ENCODE peak calls at places on chromosomes 11 and 22, in ten cellular contexts. A is stimulated activated CD8-positive, alpha-beta memory T cell treated with anti-CD3 and anti-CD28 coated beads, Interleukin-2, amount 100 ng/mL, for 1 hour; N is NCI-H146; Q is aorta; E is astrocyte of the hippocampus; W is HAP-1; Z is CD4-positive, alpha-beta memory T cell; P is RKO; U is retinal pigment epithelial cell; V is AG04450. L is an unnamed sample.

GRCh38 chr11:17768547-17768946 is 34.0 kb downstream of the KCNC1 start:
- DNase-seq in Z (no peak), W (no peak), V (no peak), Q (peak), N (no peak), E (no peak), P (no peak), U (no peak), A (no peak), L (no peak)

GRCh38 chr11:44256673-44257291 is 53.2 kb downstream of the ALX4 start:
- DNase-seq in N (no peak), A (no peak), E (no peak), Q (no peak), U (no peak), Z (no peak), W (no peak), V (no peak), P (no peak), L (no peak)

GRCh38 chr11:129283141-129283540 is 91.0 kb upstream of the ARHGAP32 start:
- DNase-seq in U (no peak), Z (no peak), A (no peak), P (no peak), N (peak), Q (no peak), W (no peak), V (no peak), E (no peak), L (peak)

GRCh38 chr22:45600791-45601730 is 70.6 kb upstream of the ATXN10 start:
- DNase-seq in W (no peak), Q (peak), U (no peak), Z (no peak), N (no peak), V (peak), A (no peak), P (no peak), E (no peak), L (no peak)

GRCh38 chr22:33090836-33091235 is 32.7 kb upstream of the SYN3 start:
- DNase-seq in Q (no peak), Z (no peak), W (no peak), U (no peak), V (no peak), P (no peak), E (no peak), A (no peak), N (no peak), L (no peak)

GRCh38 chr22:38398609-38399401 is 56.2 kb downstream of the KCNJ4 start:
- DNase-seq in V (peak), N (peak), W (peak), P (peak), Z (peak), A (peak), Q (peak), U (no peak), E (peak), L (peak)

GRCh38 chr22:37971475-37972434 is 12.6 kb downstream of the SOX10 start:
- DNase-seq in V (no peak), P (no peak), W (no peak), N (peak), U (no peak), A (no peak), Q (no peak), E (no peak), Z (no peak), L (no peak)

GRCh38 chr11:68120212-68121066 is 749 bp downstream of the CHKA start:
- DNase-seq in Z (peak), N (peak), P (peak), Q (peak), E (peak), U (no peak), W (peak), V (no peak), A (no peak), L (peak)

GRCh38 chr11:132358573-132358953 is 988.1 kb downstream of the NTM start:
- DNase-seq in Q (no peak), U (no peak), E (no peak), V (no peak), P (no peak), Z (no peak), W (no peak), N (no peak), A (no peak), L (no peak)

GRCh38 chr22:31122532-31123291 is at the start of gene INPP5J:
- DNase-seq in Z (no peak), A (no peak), Q (peak), N (peak), U (no peak), V (no peak), W (peak), E (peak), P (peak), L (peak)

GRCh38 chr11:10072841-10073240 is 221.2 kb downstream of the SBF2 start:
- DNase-seq in N (no peak), Q (no peak), Z (no peak), V (no peak), E (peak), P (no peak), U (no peak), A (no peak), W (no peak), L (no peak)

GRCh38 chr22:49263101-49263500 is 564.6 kb downstream of the BRD1 start:
- DNase-seq in Q (peak), A (no peak), W (no peak), Z (no peak), U (no peak), P (no peak), V (no peak), N (no peak), E (no peak), L (no peak)

GRCh38 chr22:41092847-41093371 is 517 bp downstream of the EP300 start:
- DNase-seq in N (peak), W (peak), E (peak), Q (peak), U (no peak), P (peak), V (no peak), A (no peak), Z (no peak), L (peak)

GRCh38 chr11:69376155-69377028 is 82.4 kb downstream of the MYEOV start:
- DNase-seq in W (no peak), E (no peak), V (no peak), Z (no peak), N (no peak), P (no peak), A (no peak), U (no peak), Q (peak), L (no peak)

GRCh38 chr11:119179983-119180382 is 5.3 kb upstream of the NHERF4 start:
- DNase-seq in U (no peak), W (no peak), N (peak), E (no peak), Z (no peak), P (no peak), Q (no peak), A (no peak), V (no peak), L (no peak)

GRCh38 chr11:4704054-4704789 is at the start of gene MMP26:
- DNase-seq in Z (no peak), E (no peak), N (peak), Q (no peak), U (no peak), P (no peak), A (no peak), W (no peak), V (no peak), L (peak)

GRCh38 chr11:57073121-57073520 is 84.4 kb downstream of the OR5AK2 start:
- DNase-seq in W (no peak), V (no peak), A (no peak), P (no peak), Z (no peak), U (no peak), N (no peak), Q (no peak), E (peak), L (no peak)

GRCh38 chr11:2211113-2211971 is 39.7 kb upstream of the TH start:
- DNase-seq in W (peak), P (no peak), N (peak), Q (peak), V (no peak), Z (no peak), U (peak), E (peak), A (no peak), L (peak)

GRCh38 chr22:41561335-41561734 is 525 bp downstream of the CSDC2 start:
- DNase-seq in A (no peak), Q (no peak), Z (no peak), N (no peak), U (no peak), E (peak), V (no peak), W (no peak), P (no peak), L (peak)

GRCh38 chr11:115241899-115242298 is 262.3 kb downstream of the CADM1 start:
- DNase-seq in Q (no peak), V (no peak), A (no peak), U (no peak), P (no peak), W (no peak), N (peak), Z (no peak), E (no peak), L (no peak)

GRCh38 chr11:95985174-95985808 is 61.4 kb upstream of the MTMR2 start:
- DNase-seq in U (no peak), Z (no peak), N (no peak), A (no peak), P (no peak), Q (no peak), V (no peak), E (no peak), W (no peak), L (no peak)

GRCh38 chr11:3375552-3375951 is 3.4 kb downstream of the ZNF195 start:
- DNase-seq in Z (no peak), N (no peak), V (no peak), U (no peak), W (no peak), P (peak), A (no peak), E (peak), Q (no peak), L (no peak)

GRCh38 chr11:94793002-94793401 is 24.8 kb downstream of the AMOTL1 start:
- DNase-seq in Z (no peak), E (no peak), P (no peak), U (no peak), V (no peak), W (no peak), N (no peak), A (no peak), Q (no peak), L (no peak)

GRCh38 chr11:111429066-111429506 is 50.0 kb upstream of the POU2AF1 start:
- DNase-seq in Q (no peak), Z (peak), A (no peak), U (no peak), E (peak), P (peak), N (peak), V (no peak), W (peak), L (peak)

GRCh38 chr11:102622258-102622657 is 2.9 kb downstream of the MMP20 start:
- DNase-seq in P (no peak), U (no peak), A (no peak), E (no peak), V (no peak), W (no peak), N (no peak), Q (no peak), Z (no peak), L (peak)

GRCh38 chr11:81772161-81772560 is 961.5 kb downstream of the FAM181B start:
- DNase-seq in V (no peak), E (peak), U (no peak), W (no peak), P (no peak), A (no peak), Z (no peak), Q (no peak), N (no peak), L (peak)

GRCh38 chr11:113105584-113105983 is 144.4 kb downstream of the NCAM1 start:
- DNase-seq in P (no peak), A (no peak), V (no peak), Z (no peak), E (no peak), Q (no peak), W (no peak), N (no peak), U (no peak), L (no peak)

GRCh38 chr11:17498475-17498874 is 21.8 kb upstream of the ABCC8 start:
- DNase-seq in U (no peak), W (no peak), Z (no peak), P (peak), A (no peak), N (peak), E (no peak), V (no peak), Q (no peak), L (peak)

GRCh38 chr11:101439488-101439887 is 144.3 kb downstream of the TRPC6 start:
- DNase-seq in U (no peak), A (no peak), P (peak), V (no peak), Z (no peak), Q (no peak), E (no peak), W (no peak), N (no peak), L (no peak)

GRCh38 chr22:24482586-24482985 is 12.5 kb upstream of the UPB1 start:
- DNase-seq in U (no peak), Z (no peak), A (no peak), E (peak), W (no peak), N (peak), V (no peak), Q (no peak), P (peak), L (no peak)

GRCh38 chr11:11813288-11813962 is 28.3 kb upstream of the USP47 start:
- DNase-seq in A (no peak), E (peak), Z (no peak), P (peak), N (no peak), Q (peak), V (peak), U (peak), W (no peak), L (peak)

GRCh38 chr11:42066113-42066512 is 606.7 kb upstream of the LRRC4C start:
- DNase-seq in Q (peak), Z (no peak), P (peak), E (peak), U (no peak), N (no peak), A (no peak), V (no peak), W (no peak), L (no peak)

GRCh38 chr22:37526376-37526775 is 7.2 kb upstream of the CARD10 start:
- DNase-seq in Q (no peak), P (no peak), V (no peak), E (no peak), A (no peak), N (no peak), Z (no peak), W (no peak), U (no peak), L (no peak)

GRCh38 chr22:37088108-37088605 is 21.4 kb downstream of the TMPRSS6 start:
- DNase-seq in A (no peak), N (no peak), Q (no peak), E (no peak), Z (no peak), P (no peak), W (no peak), U (no peak), V (no peak), L (peak)

GRCh38 chr22:47320560-47320959 is 558.1 kb downstream of the TBC1D22A start:
- DNase-seq in A (no peak), Z (no peak), N (no peak), Q (no peak), W (no peak), U (no peak), V (no peak), P (no peak), E (no peak), L (no peak)

GRCh38 chr11:118631510-118631909 is 24.1 kb downstream of the PHLDB1 start:
- DNase-seq in Q (no peak), N (no peak), A (no peak), V (no peak), U (no peak), Z (no peak), E (no peak), W (no peak), P (no peak), L (no peak)

GRCh38 chr11:48028909-48029685 is 48.7 kb downstream of the PTPRJ start:
- DNase-seq in P (peak), A (no peak), E (no peak), V (no peak), N (no peak), Q (no peak), U (no peak), Z (peak), W (no peak), L (no peak)

GRCh38 chr11:35214792-35215193 is 75.8 kb downstream of the CD44 start:
- DNase-seq in U (peak), P (peak), Q (no peak), E (peak), A (no peak), V (peak), W (peak), N (no peak), Z (no peak), L (no peak)

L was measured in left kidney.